ENCODE peak calls at places on chromosomes 13 and 19, in eight cellular contexts. One of them, this sample, is unnamed.

GRCh38 chr13:114071441-114071840 is 61.0 kb downstream of the RASA3 start:
- DNase-seq in heart right ventricle: no peak
- DNase-seq in AG04450: no peak
- DNase-seq in cardiac fibroblast: no peak
- DNase-seq in Calu3: no peak
- DNase-seq in breast epithelium: no peak
- DNase-seq in kidney epithelial cell: no peak
- DNase-seq in OCI-LY7: no peak
- DNase-seq in this sample: no peak

GRCh38 chr19:54521022-54521859 is 18.6 kb downstream of the LAIR2 start:
- DNase-seq in heart right ventricle: no peak
- DNase-seq in AG04450: no peak
- DNase-seq in cardiac fibroblast: no peak
- DNase-seq in Calu3: no peak
- DNase-seq in breast epithelium: no peak
- DNase-seq in kidney epithelial cell: no peak
- DNase-seq in OCI-LY7: no peak
- DNase-seq in this sample: no peak

GRCh38 chr13:113802761-113803160 is 43.7 kb downstream of the TMEM255B start:
- DNase-seq in heart right ventricle: no peak
- DNase-seq in AG04450: no peak
- DNase-seq in cardiac fibroblast: no peak
- DNase-seq in Calu3: no peak
- DNase-seq in breast epithelium: no peak
- DNase-seq in kidney epithelial cell: no peak
- DNase-seq in OCI-LY7: no peak
- DNase-seq in this sample: no peak

GRCh38 chr13:66635526-66635925 is 594.6 kb downstream of the PCDH9 start:
- DNase-seq in heart right ventricle: no peak
- DNase-seq in AG04450: peak; percentile 68
- DNase-seq in cardiac fibroblast: peak; percentile 94
- DNase-seq in Calu3: no peak
- DNase-seq in breast epithelium: no peak
- DNase-seq in kidney epithelial cell: peak; percentile 96
- DNase-seq in OCI-LY7: no peak
- DNase-seq in this sample: no peak

GRCh38 chr13:110127986-110128511 is 178.9 kb downstream of the COL4A1 start:
- DNase-seq in heart right ventricle: no peak
- DNase-seq in AG04450: no peak
- DNase-seq in cardiac fibroblast: peak; percentile 84
- DNase-seq in Calu3: no peak
- DNase-seq in breast epithelium: no peak
- DNase-seq in kidney epithelial cell: no peak
- DNase-seq in OCI-LY7: no peak
- DNase-seq in this sample: no peak

GRCh38 chr19:45641274-45642105 is 2.3 kb upstream of the EML2 start:
- DNase-seq in heart right ventricle: peak; percentile 74
- DNase-seq in AG04450: no peak
- DNase-seq in cardiac fibroblast: peak; percentile 85
- DNase-seq in Calu3: peak; percentile 98
- DNase-seq in breast epithelium: peak; percentile 95
- DNase-seq in kidney epithelial cell: peak; percentile 72
- DNase-seq in OCI-LY7: peak; percentile 97
- DNase-seq in this sample: no peak

GRCh38 chr19:2969104-2969504 is 8.3 kb upstream of the TLE6 start:
- DNase-seq in heart right ventricle: peak; percentile 64
- DNase-seq in AG04450: no peak
- DNase-seq in cardiac fibroblast: peak; percentile 41
- DNase-seq in Calu3: no peak
- DNase-seq in breast epithelium: no peak
- DNase-seq in kidney epithelial cell: no peak
- DNase-seq in OCI-LY7: peak; percentile 94
- DNase-seq in this sample: no peak

GRCh38 chr13:57716295-57716694 is 84.8 kb downstream of the PCDH17 start:
- DNase-seq in heart right ventricle: no peak
- DNase-seq in AG04450: no peak
- DNase-seq in cardiac fibroblast: no peak
- DNase-seq in Calu3: no peak
- DNase-seq in breast epithelium: no peak
- DNase-seq in kidney epithelial cell: peak; percentile 4
- DNase-seq in OCI-LY7: no peak
- DNase-seq in this sample: no peak

GRCh38 chr13:22967669-22968068 is 213.1 kb upstream of the SGCG start:
- DNase-seq in heart right ventricle: no peak
- DNase-seq in AG04450: no peak
- DNase-seq in cardiac fibroblast: no peak
- DNase-seq in Calu3: no peak
- DNase-seq in breast epithelium: no peak
- DNase-seq in kidney epithelial cell: no peak
- DNase-seq in OCI-LY7: no peak
- DNase-seq in this sample: no peak
- TF ChIP-seq CTCF in heart right ventricle: no peak
- TF ChIP-seq CTCF in AG04450: no peak
- TF ChIP-seq CTCF in cardiac fibroblast: no peak
- TF ChIP-seq CTCF in Calu3: no peak
- TF ChIP-seq CTCF in breast epithelium: no peak
- TF ChIP-seq CTCF in kidney epithelial cell: no peak
- TF ChIP-seq CTCF in OCI-LY7: no peak
- TF ChIP-seq CTCF in this sample: no peak

DNA sequence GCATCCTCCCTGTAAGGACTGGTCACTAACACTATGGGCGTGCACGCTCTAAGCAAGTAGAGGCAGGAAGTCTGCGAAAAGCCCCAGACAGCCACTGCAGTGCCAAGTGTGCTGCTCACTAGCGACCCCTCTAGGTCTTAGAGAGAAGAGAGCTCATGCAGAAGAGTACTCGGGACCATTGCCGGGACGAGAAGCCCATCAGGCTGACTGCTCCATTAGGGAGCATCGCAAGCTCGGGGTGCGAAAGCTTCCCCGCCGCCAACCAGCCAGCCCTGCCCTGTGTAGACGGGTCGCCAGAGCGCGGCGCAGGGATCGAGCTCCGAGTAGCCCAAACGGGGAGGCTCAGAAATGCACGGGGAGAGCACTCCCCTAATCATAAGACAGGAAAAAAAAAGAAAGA is 16.6 kb downstream of the POU4F1 start:
- DNase-seq in heart right ventricle: no peak
- DNase-seq in AG04450: no peak
- DNase-seq in cardiac fibroblast: no peak
- DNase-seq in Calu3: no peak
- DNase-seq in breast epithelium: no peak
- DNase-seq in kidney epithelial cell: no peak
- DNase-seq in OCI-LY7: no peak
- DNase-seq in this sample: no peak
- TF ChIP-seq CTCF in heart right ventricle: no peak
- TF ChIP-seq CTCF in AG04450: peak; percentile 23
- TF ChIP-seq CTCF in cardiac fibroblast: peak; percentile 23
- TF ChIP-seq CTCF in Calu3: no peak
- TF ChIP-seq CTCF in breast epithelium: no peak
- TF ChIP-seq CTCF in kidney epithelial cell: peak; percentile 47
- TF ChIP-seq CTCF in OCI-LY7: peak; percentile 53
- TF ChIP-seq CTCF in this sample: no peak

GRCh38 chr13:107680115-107680514 is 535.2 kb downstream of the LIG4 start:
- DNase-seq in heart right ventricle: no peak
- DNase-seq in AG04450: no peak
- DNase-seq in cardiac fibroblast: no peak
- DNase-seq in Calu3: no peak
- DNase-seq in breast epithelium: no peak
- DNase-seq in kidney epithelial cell: no peak
- DNase-seq in OCI-LY7: no peak
- DNase-seq in this sample: no peak

GRCh38 chr13:107675847-107676550 is 539.3 kb downstream of the LIG4 start:
- DNase-seq in heart right ventricle: no peak
- DNase-seq in AG04450: no peak
- DNase-seq in cardiac fibroblast: no peak
- DNase-seq in Calu3: no peak
- DNase-seq in breast epithelium: no peak
- DNase-seq in kidney epithelial cell: no peak
- DNase-seq in OCI-LY7: no peak
- DNase-seq in this sample: no peak

GRCh38 chr13:107681611-107682010 is 533.7 kb downstream of the LIG4 start:
- DNase-seq in heart right ventricle: no peak
- DNase-seq in AG04450: no peak
- DNase-seq in cardiac fibroblast: no peak
- DNase-seq in Calu3: no peak
- DNase-seq in breast epithelium: no peak
- DNase-seq in kidney epithelial cell: no peak
- DNase-seq in OCI-LY7: no peak
- DNase-seq in this sample: no peak

GRCh38 chr13:107678075-107678689 is 537.2 kb downstream of the LIG4 start:
- DNase-seq in heart right ventricle: no peak
- DNase-seq in AG04450: peak; percentile 4
- DNase-seq in cardiac fibroblast: no peak
- DNase-seq in Calu3: no peak
- DNase-seq in breast epithelium: no peak
- DNase-seq in kidney epithelial cell: no peak
- DNase-seq in OCI-LY7: no peak
- DNase-seq in this sample: peak; percentile 36
- TF ChIP-seq CTCF in heart right ventricle: no peak
- TF ChIP-seq CTCF in AG04450: peak; percentile 61
- TF ChIP-seq CTCF in cardiac fibroblast: no peak
- TF ChIP-seq CTCF in Calu3: no peak
- TF ChIP-seq CTCF in breast epithelium: no peak
- TF ChIP-seq CTCF in kidney epithelial cell: peak; percentile 41
- TF ChIP-seq CTCF in OCI-LY7: no peak
- TF ChIP-seq CTCF in this sample: peak; percentile 68

DNA sequence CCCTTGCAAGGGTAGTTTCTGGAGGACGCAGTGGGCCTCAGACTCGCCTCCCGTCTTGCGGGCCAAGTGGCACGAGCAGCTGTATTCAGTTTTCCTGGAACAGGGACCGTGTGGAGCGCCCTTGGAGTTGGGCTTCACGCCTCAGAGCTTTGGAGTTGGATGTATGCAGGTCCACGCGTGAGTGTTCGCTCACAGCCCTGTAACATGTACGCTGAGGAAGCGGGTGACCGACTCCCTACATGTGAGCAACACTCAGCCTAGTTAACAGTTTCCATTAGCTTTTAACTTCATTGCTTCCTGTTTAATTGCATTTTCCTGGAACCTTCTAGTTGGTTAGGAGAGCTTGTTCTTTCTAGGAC is 659 bp downstream of the TM9SF2 start:
- DNase-seq in heart right ventricle: no peak
- DNase-seq in AG04450: no peak
- DNase-seq in cardiac fibroblast: peak; percentile 23
- DNase-seq in Calu3: no peak
- DNase-seq in breast epithelium: no peak
- DNase-seq in kidney epithelial cell: no peak
- DNase-seq in OCI-LY7: peak; percentile 18
- DNase-seq in this sample: no peak
- TF ChIP-seq CTCF in heart right ventricle: no peak
- TF ChIP-seq CTCF in AG04450: no peak
- TF ChIP-seq CTCF in cardiac fibroblast: no peak
- TF ChIP-seq CTCF in Calu3: no peak
- TF ChIP-seq CTCF in breast epithelium: no peak
- TF ChIP-seq CTCF in kidney epithelial cell: no peak
- TF ChIP-seq CTCF in OCI-LY7: no peak
- TF ChIP-seq CTCF in this sample: no peak

GRCh38 chr19:35327642-35328041 is 1.3 kb upstream of the CD22 start:
- DNase-seq in heart right ventricle: no peak
- DNase-seq in AG04450: no peak
- DNase-seq in cardiac fibroblast: no peak
- DNase-seq in Calu3: no peak
- DNase-seq in breast epithelium: no peak
- DNase-seq in kidney epithelial cell: no peak
- DNase-seq in OCI-LY7: peak; percentile 57
- DNase-seq in this sample: no peak
- TF ChIP-seq CTCF in heart right ventricle: no peak
- TF ChIP-seq CTCF in AG04450: peak; percentile 21
- TF ChIP-seq CTCF in cardiac fibroblast: no peak
- TF ChIP-seq CTCF in Calu3: peak; percentile 41
- TF ChIP-seq CTCF in breast epithelium: no peak
- TF ChIP-seq CTCF in kidney epithelial cell: peak; percentile 26
- TF ChIP-seq CTCF in OCI-LY7: peak; percentile 79
- TF ChIP-seq CTCF in this sample: peak; percentile 5